ENCODE peak calls at places on chromosomes 5 and 9, in nine cellular contexts. One of them, this sample, is unnamed.

GRCh38 chr5:172569862-172570558 is 71.1 kb upstream of the NEURL1B start:
- DNase-seq in GM23248: no peak
- DNase-seq in fibroblast of mammary gland: no peak
- DNase-seq in CD8-positive, alpha-beta memory T cell: no peak
- DNase-seq in right lobe of liver: no peak
- DNase-seq in adrenal gland: no peak
- DNase-seq in bronchial epithelial cell: no peak
- DNase-seq in mucosa of descending colon: no peak
- DNase-seq in PC-9: no peak
- DNase-seq in this sample: no peak

GRCh38 chr5:160693831-160694473 is 158.1 kb downstream of the ATP10B start:
- DNase-seq in PC-9: no peak
- DNase-seq in right lobe of liver: no peak
- DNase-seq in adrenal gland: no peak
- DNase-seq in mucosa of descending colon: no peak
- DNase-seq in GM23248: no peak
- DNase-seq in fibroblast of mammary gland: no peak
- DNase-seq in CD8-positive, alpha-beta memory T cell: no peak
- DNase-seq in bronchial epithelial cell: peak
- DNase-seq in this sample: no peak

GRCh38 chr5:168311061-168311566 is 19.7 kb downstream of the WWC1 start:
- DNase-seq in mucosa of descending colon: no peak
- DNase-seq in right lobe of liver: no peak
- DNase-seq in GM23248: no peak
- DNase-seq in fibroblast of mammary gland: no peak
- DNase-seq in adrenal gland: no peak
- DNase-seq in PC-9: no peak
- DNase-seq in bronchial epithelial cell: no peak
- DNase-seq in CD8-positive, alpha-beta memory T cell: no peak
- DNase-seq in this sample: no peak

GRCh38 chr9:4382722-4383317 is 83.0 kb upstream of the GLIS3 start:
- DNase-seq in CD8-positive, alpha-beta memory T cell: peak
- DNase-seq in GM23248: peak
- DNase-seq in fibroblast of mammary gland: peak
- DNase-seq in adrenal gland: no peak
- DNase-seq in right lobe of liver: no peak
- DNase-seq in mucosa of descending colon: no peak
- DNase-seq in PC-9: no peak
- DNase-seq in bronchial epithelial cell: peak
- DNase-seq in this sample: peak

GRCh38 chr9:72947987-72948465 is 4.8 kb downstream of the ALDH1A1 start:
- DNase-seq in CD8-positive, alpha-beta memory T cell: no peak
- DNase-seq in adrenal gland: no peak
- DNase-seq in right lobe of liver: peak
- DNase-seq in bronchial epithelial cell: no peak
- DNase-seq in GM23248: no peak
- DNase-seq in mucosa of descending colon: no peak
- DNase-seq in fibroblast of mammary gland: no peak
- DNase-seq in PC-9: no peak
- DNase-seq in this sample: no peak

GRCh38 chr9:112125961-112126388 is 49.1 kb downstream of the SUSD1 start:
- DNase-seq in CD8-positive, alpha-beta memory T cell: no peak
- DNase-seq in right lobe of liver: no peak
- DNase-seq in adrenal gland: no peak
- DNase-seq in fibroblast of mammary gland: no peak
- DNase-seq in bronchial epithelial cell: no peak
- DNase-seq in mucosa of descending colon: no peak
- DNase-seq in PC-9: peak
- DNase-seq in GM23248: no peak
- DNase-seq in this sample: no peak

GRCh38 chr9:37746448-37747270 is 6.9 kb upstream of the TRMT10B start:
- DNase-seq in right lobe of liver: no peak
- DNase-seq in adrenal gland: no peak
- DNase-seq in GM23248: peak
- DNase-seq in fibroblast of mammary gland: peak
- DNase-seq in CD8-positive, alpha-beta memory T cell: no peak
- DNase-seq in bronchial epithelial cell: peak
- DNase-seq in mucosa of descending colon: no peak
- DNase-seq in PC-9: no peak
- DNase-seq in this sample: no peak

GRCh38 chr9:130542457-130543228 is 36.7 kb upstream of the FUBP3 start:
- DNase-seq in fibroblast of mammary gland: peak
- DNase-seq in PC-9: no peak
- DNase-seq in right lobe of liver: no peak
- DNase-seq in CD8-positive, alpha-beta memory T cell: no peak
- DNase-seq in mucosa of descending colon: no peak
- DNase-seq in bronchial epithelial cell: peak
- DNase-seq in adrenal gland: peak
- DNase-seq in GM23248: peak
- DNase-seq in this sample: no peak

GRCh38 chr5:34957299-34957698 is 27.9 kb downstream of the DNAJC21 start:
- DNase-seq in bronchial epithelial cell: no peak
- DNase-seq in right lobe of liver: no peak
- DNase-seq in fibroblast of mammary gland: peak
- DNase-seq in adrenal gland: no peak
- DNase-seq in mucosa of descending colon: no peak
- DNase-seq in CD8-positive, alpha-beta memory T cell: no peak
- DNase-seq in GM23248: peak
- DNase-seq in PC-9: no peak
- DNase-seq in this sample: no peak

GRCh38 chr5:80308526-80308925 is 11.3 kb upstream of the SPZ1 start:
- DNase-seq in GM23248: no peak
- DNase-seq in adrenal gland: no peak
- DNase-seq in mucosa of descending colon: no peak
- DNase-seq in bronchial epithelial cell: no peak
- DNase-seq in CD8-positive, alpha-beta memory T cell: no peak
- DNase-seq in PC-9: no peak
- DNase-seq in right lobe of liver: no peak
- DNase-seq in fibroblast of mammary gland: no peak
- DNase-seq in this sample: no peak

GRCh38 chr9:78127271-78128225 is 95.9 kb upstream of the GNAQ start:
- DNase-seq in PC-9: no peak
- DNase-seq in CD8-positive, alpha-beta memory T cell: no peak
- DNase-seq in fibroblast of mammary gland: no peak
- DNase-seq in right lobe of liver: no peak
- DNase-seq in bronchial epithelial cell: no peak
- DNase-seq in GM23248: no peak
- DNase-seq in mucosa of descending colon: no peak
- DNase-seq in adrenal gland: no peak
- DNase-seq in this sample: no peak

GRCh38 chr9:84207443-84208032 is 133.0 kb downstream of the SLC28A3 start:
- DNase-seq in adrenal gland: no peak
- DNase-seq in GM23248: no peak
- DNase-seq in bronchial epithelial cell: no peak
- DNase-seq in fibroblast of mammary gland: no peak
- DNase-seq in PC-9: no peak
- DNase-seq in CD8-positive, alpha-beta memory T cell: no peak
- DNase-seq in right lobe of liver: no peak
- DNase-seq in mucosa of descending colon: no peak
- DNase-seq in this sample: no peak

GRCh38 chr5:148660346-148660660 is 6.0 kb upstream of the HTR4 start:
- DNase-seq in PC-9: no peak
- DNase-seq in bronchial epithelial cell: no peak
- DNase-seq in right lobe of liver: no peak
- DNase-seq in GM23248: no peak
- DNase-seq in CD8-positive, alpha-beta memory T cell: no peak
- DNase-seq in adrenal gland: no peak
- DNase-seq in mucosa of descending colon: no peak
- DNase-seq in fibroblast of mammary gland: no peak
- DNase-seq in this sample: no peak

GRCh38 chr5:174273325-174273724 is 227.8 kb downstream of the NSG2 start:
- DNase-seq in adrenal gland: no peak
- DNase-seq in bronchial epithelial cell: no peak
- DNase-seq in mucosa of descending colon: no peak
- DNase-seq in GM23248: no peak
- DNase-seq in CD8-positive, alpha-beta memory T cell: no peak
- DNase-seq in PC-9: no peak
- DNase-seq in right lobe of liver: no peak
- DNase-seq in fibroblast of mammary gland: no peak
- DNase-seq in this sample: no peak

GRCh38 chr9:28758971-28759370 is 1185.7 kb upstream of the C9orf72 start:
- DNase-seq in GM23248: no peak
- DNase-seq in right lobe of liver: no peak
- DNase-seq in adrenal gland: no peak
- DNase-seq in bronchial epithelial cell: no peak
- DNase-seq in mucosa of descending colon: no peak
- DNase-seq in fibroblast of mammary gland: no peak
- DNase-seq in PC-9: no peak
- DNase-seq in CD8-positive, alpha-beta memory T cell: no peak
- DNase-seq in this sample: no peak

GRCh38 chr9:28762167-28762566 is 1188.9 kb upstream of the C9orf72 start:
- DNase-seq in PC-9: no peak
- DNase-seq in mucosa of descending colon: no peak
- DNase-seq in bronchial epithelial cell: no peak
- DNase-seq in right lobe of liver: no peak
- DNase-seq in CD8-positive, alpha-beta memory T cell: no peak
- DNase-seq in fibroblast of mammary gland: no peak
- DNase-seq in GM23248: no peak
- DNase-seq in adrenal gland: no peak
- DNase-seq in this sample: no peak

DNA sequence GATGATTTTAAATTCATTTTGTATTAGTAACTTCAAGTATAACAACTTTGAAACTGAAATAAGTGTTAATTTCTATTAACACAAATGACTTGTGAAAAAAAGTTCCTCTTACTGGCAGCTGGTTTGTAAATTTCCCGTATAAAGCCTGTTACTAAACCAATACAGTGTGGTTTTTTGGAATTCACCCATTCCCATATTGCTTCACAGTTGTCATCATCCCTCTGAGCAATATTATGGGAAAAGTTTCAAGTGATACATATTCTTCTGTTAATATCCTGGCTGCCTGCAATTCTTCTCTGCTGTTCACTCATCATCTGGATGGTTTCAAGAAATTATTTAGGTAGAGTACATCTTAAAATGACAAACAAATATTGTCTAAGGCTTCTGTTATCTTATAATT is 1185.1 kb upstream of the C9orf72 start:
- DNase-seq in right lobe of liver: no peak
- DNase-seq in fibroblast of mammary gland: peak
- DNase-seq in adrenal gland: no peak
- DNase-seq in GM23248: no peak
- DNase-seq in bronchial epithelial cell: peak
- DNase-seq in PC-9: no peak
- DNase-seq in mucosa of descending colon: no peak
- DNase-seq in CD8-positive, alpha-beta memory T cell: no peak
- DNase-seq in this sample: no peak
- H3K4me3 ChIP-seq in right lobe of liver: no peak
- H3K4me3 ChIP-seq in fibroblast of mammary gland: no peak
- H3K4me3 ChIP-seq in adrenal gland: no peak
- H3K4me3 ChIP-seq in GM23248: no peak
- H3K4me3 ChIP-seq in bronchial epithelial cell: no peak
- H3K4me3 ChIP-seq in PC-9: no peak
- H3K4me3 ChIP-seq in mucosa of descending colon: no peak
- H3K4me3 ChIP-seq in CD8-positive, alpha-beta memory T cell: no peak
- H3K4me3 ChIP-seq in this sample: no peak

GRCh38 chr5:139658501-139658927 is 10.4 kb downstream of the CXXC5 start:
- DNase-seq in GM23248: peak
- DNase-seq in PC-9: no peak
- DNase-seq in CD8-positive, alpha-beta memory T cell: no peak
- DNase-seq in adrenal gland: no peak
- DNase-seq in bronchial epithelial cell: peak
- DNase-seq in mucosa of descending colon: peak
- DNase-seq in right lobe of liver: no peak
- DNase-seq in fibroblast of mammary gland: peak
- DNase-seq in this sample: no peak
- H3K4me3 ChIP-seq in GM23248: peak
- H3K4me3 ChIP-seq in PC-9: no peak
- H3K4me3 ChIP-seq in CD8-positive, alpha-beta memory T cell: no peak
- H3K4me3 ChIP-seq in adrenal gland: no peak
- H3K4me3 ChIP-seq in bronchial epithelial cell: no peak
- H3K4me3 ChIP-seq in mucosa of descending colon: no peak
- H3K4me3 ChIP-seq in right lobe of liver: no peak
- H3K4me3 ChIP-seq in fibroblast of mammary gland: no peak
- H3K4me3 ChIP-seq in this sample: no peak

GRCh38 chr9:6816581-6816980 is 58.8 kb downstream of the KDM4C start:
- DNase-seq in GM23248: no peak
- DNase-seq in PC-9: no peak
- DNase-seq in bronchial epithelial cell: no peak
- DNase-seq in right lobe of liver: no peak
- DNase-seq in fibroblast of mammary gland: no peak
- DNase-seq in CD8-positive, alpha-beta memory T cell: no peak
- DNase-seq in adrenal gland: no peak
- DNase-seq in mucosa of descending colon: no peak
- DNase-seq in this sample: no peak
- H3K4me3 ChIP-seq in GM23248: no peak
- H3K4me3 ChIP-seq in PC-9: no peak
- H3K4me3 ChIP-seq in bronchial epithelial cell: no peak
- H3K4me3 ChIP-seq in right lobe of liver: no peak
- H3K4me3 ChIP-seq in fibroblast of mammary gland: no peak
- H3K4me3 ChIP-seq in CD8-positive, alpha-beta memory T cell: no peak
- H3K4me3 ChIP-seq in adrenal gland: no peak
- H3K4me3 ChIP-seq in mucosa of descending colon: no peak
- H3K4me3 ChIP-seq in this sample: no peak

GRCh38 chr5:54885636-54886035 is 99.8 kb downstream of the ESM1 start:
- DNase-seq in PC-9: no peak
- DNase-seq in GM23248: no peak
- DNase-seq in mucosa of descending colon: no peak
- DNase-seq in CD8-positive, alpha-beta memory T cell: no peak
- DNase-seq in bronchial epithelial cell: no peak
- DNase-seq in right lobe of liver: no peak
- DNase-seq in adrenal gland: no peak
- DNase-seq in fibroblast of mammary gland: no peak
- DNase-seq in this sample: no peak

GRCh38 chr5:54882101-54882500 is 103.3 kb downstream of the ESM1 start:
- DNase-seq in fibroblast of mammary gland: no peak
- DNase-seq in PC-9: no peak
- DNase-seq in mucosa of descending colon: no peak
- DNase-seq in adrenal gland: no peak
- DNase-seq in right lobe of liver: no peak
- DNase-seq in GM23248: no peak
- DNase-seq in bronchial epithelial cell: peak
- DNase-seq in CD8-positive, alpha-beta memory T cell: no peak
- DNase-seq in this sample: no peak

GRCh38 chr5:54882841-54883240 is 102.6 kb downstream of the ESM1 start:
- DNase-seq in PC-9: no peak
- DNase-seq in bronchial epithelial cell: no peak
- DNase-seq in GM23248: no peak
- DNase-seq in fibroblast of mammary gland: no peak
- DNase-seq in mucosa of descending colon: no peak
- DNase-seq in CD8-positive, alpha-beta memory T cell: no peak
- DNase-seq in right lobe of liver: no peak
- DNase-seq in adrenal gland: no peak
- DNase-seq in this sample: no peak

GRCh38 chr5:54883374-54884194 is 101.8 kb downstream of the ESM1 start:
- DNase-seq in GM23248: peak
- DNase-seq in mucosa of descending colon: peak
- DNase-seq in bronchial epithelial cell: no peak
- DNase-seq in PC-9: no peak
- DNase-seq in adrenal gland: peak
- DNase-seq in fibroblast of mammary gland: peak
- DNase-seq in CD8-positive, alpha-beta memory T cell: peak
- DNase-seq in right lobe of liver: no peak
- DNase-seq in this sample: no peak

DNA sequence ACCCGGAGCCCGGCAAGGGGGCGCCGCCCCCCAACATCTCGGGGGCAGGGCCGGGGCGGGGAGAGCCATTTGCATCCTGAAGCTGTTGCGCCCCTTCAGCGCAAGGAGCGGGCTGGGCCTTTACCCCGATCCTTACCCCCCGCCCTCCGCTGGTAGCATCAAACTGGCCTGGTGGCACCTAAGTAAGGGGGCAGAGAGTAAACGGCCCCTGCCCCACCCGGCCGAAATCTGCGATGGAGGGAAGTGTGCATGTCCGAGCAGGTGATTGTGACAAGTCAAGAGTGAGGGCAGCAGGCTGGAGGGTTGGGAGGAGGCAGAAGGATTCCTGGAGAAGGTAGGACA is 101.2 kb downstream of the ESM1 start:
- DNase-seq in right lobe of liver: no peak
- DNase-seq in mucosa of descending colon: no peak
- DNase-seq in adrenal gland: no peak
- DNase-seq in PC-9: no peak
- DNase-seq in fibroblast of mammary gland: no peak
- DNase-seq in bronchial epithelial cell: no peak
- DNase-seq in CD8-positive, alpha-beta memory T cell: no peak
- DNase-seq in GM23248: no peak
- DNase-seq in this sample: no peak
- H3K4me3 ChIP-seq in right lobe of liver: no peak
- H3K4me3 ChIP-seq in mucosa of descending colon: no peak
- H3K4me3 ChIP-seq in adrenal gland: peak
- H3K4me3 ChIP-seq in PC-9: no peak
- H3K4me3 ChIP-seq in fibroblast of mammary gland: no peak
- H3K4me3 ChIP-seq in bronchial epithelial cell: peak
- H3K4me3 ChIP-seq in CD8-positive, alpha-beta memory T cell: no peak
- H3K4me3 ChIP-seq in GM23248: peak
- H3K4me3 ChIP-seq in this sample: peak

This sample was measured in astrocyte of the cerebellum.